ENCODE peak calls at places on chromosome X, in five cellular contexts. U, A, J, V and N are unnamed samples.
A peak's percentile ranks its signal among the peaks of the same experiment; 100 is the strongest.

GRCh38 chrX:23436875-23437274 is 102.2 kb downstream of the PTCHD1 start:
- DNase-seq in A (no peak), V (no peak), J (no peak), U (no peak), N (no peak)

GRCh38 chrX:8848921-8849320 is 47.7 kb upstream of the FAM9A start:
- DNase-seq in J (no peak), U (no peak), V (no peak), A (no peak), N (no peak)

GRCh38 chrX:634306-634958 is 3.8 kb downstream of the SHOX start:
- DNase-seq in U (no peak), A (peak; percentile 43), V (no peak), J (no peak), N (no peak)

GRCh38 chrX:129984196-129984962 is 1.9 kb downstream of the BCORL1 start:
- DNase-seq in V (no peak), U (peak; percentile 85), A (peak; percentile 70), J (no peak), N (no peak)

GRCh38 chrX:109485470-109486340 is 3.8 kb upstream of the GUCY2F start:
- DNase-seq in U (no peak), J (peak; percentile 33), V (peak; percentile 65), A (peak; percentile 68), N (peak; percentile 78)

GRCh38 chrX:150372280-150372679 is 9.2 kb downstream of the MAMLD1 start:
- DNase-seq in V (no peak), J (no peak), A (no peak), U (no peak), N (no peak)

GRCh38 chrX:130124577-130124976 is 14.3 kb upstream of the ELF4 start:
- DNase-seq in V (no peak), J (no peak), U (no peak), A (no peak), N (no peak)

GRCh38 chrX:57453901-57454300 is 137.9 kb upstream of the ZXDB start:
- DNase-seq in U (no peak), V (no peak), A (no peak), J (no peak), N (peak; percentile 19)

GRCh38 chrX:146278381-146278780 is 460.8 kb downstream of the SLITRK2 start:
- DNase-seq in A (no peak), V (no peak), J (no peak), U (no peak), N (peak; percentile 21)

GRCh38 chrX:54494970-54495813 is 842 bp downstream of the FGD1 start:
- DNase-seq in V (peak; percentile 46), U (peak; percentile 64), J (no peak), A (peak; percentile 68), N (no peak)

GRCh38 chrX:133746593-133746992 is 238.8 kb downstream of the GPC3 start:
- DNase-seq in J (no peak), U (no peak), V (no peak), A (no peak), N (no peak)

GRCh38 chrX:19709812-19710518 is 177.4 kb downstream of the SH3KBP1 start:
- DNase-seq in J (no peak), V (peak; percentile 97), U (no peak), A (no peak), N (no peak)
- H3K27ac ChIP-seq in J (no peak overlapping the region), V (no peak overlapping the region), U (no peak overlapping the region), A (no peak overlapping the region), N (no peak overlapping the region)

DNA sequence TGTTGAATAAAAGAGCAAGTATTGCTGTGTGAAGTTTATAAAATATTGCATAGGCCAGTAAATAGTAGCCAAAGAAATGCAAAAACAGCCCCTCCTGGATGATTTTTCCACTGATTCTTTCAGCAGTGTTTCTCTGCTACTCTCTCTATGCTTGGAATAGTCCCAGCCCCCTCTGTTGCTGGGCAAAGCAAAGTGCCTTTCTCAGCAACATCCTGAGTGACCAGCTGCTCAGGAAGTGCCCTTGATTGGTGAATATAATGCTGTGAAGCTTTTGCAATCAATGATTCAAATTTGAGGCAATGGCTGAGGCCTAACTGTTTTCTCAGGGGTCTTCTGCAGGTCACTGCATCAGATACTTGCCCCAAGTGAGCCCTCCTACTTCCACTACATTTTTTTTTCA is 656.7 kb downstream of the ZNF674 start:
- DNase-seq in V (peak; percentile 8), A (no peak), J (no peak), U (no peak), N (no peak)
- H3K27ac ChIP-seq in V (no peak overlapping the region), A (no peak overlapping the region), J (no peak overlapping the region), U (no peak overlapping the region), N (no peak overlapping the region)

GRCh38 chrX:13906103-13906502 is 89.2 kb upstream of the GPM6B start:
- DNase-seq in U (no peak), V (no peak), A (no peak), J (no peak), N (no peak)
- H3K27ac ChIP-seq in U (no peak overlapping the region), V (no peak overlapping the region), A (no peak overlapping the region), J (peak overlapping the region; percentile 68), N (no peak overlapping the region)

GRCh38 chrX:41442824-41443560 is 4.2 kb upstream of the NYX start:
- DNase-seq in J (no peak), A (no peak), V (no peak), U (no peak), N (no peak)
- H3K27ac ChIP-seq in J (no peak overlapping the region), A (peak overlapping the region; percentile 12), V (no peak overlapping the region), U (peak overlapping the region; percentile 91), N (peak overlapping the region; percentile 86)